ENCODE peak calls at places on chromosomes 5 and 9, in four cellular contexts. C is stimulated activated CD8-positive, alpha-beta memory T cell treated with anti-CD3 and anti-CD28 coated beads, Interleukin-15, amount 100 ng/mL, for 48 hours; D is HuH-7; U is aorta. X is an unnamed sample.

GRCh38 chr5:98763001-98763630 is 10.3 kb upstream of the RGMB start:
- DNase-seq in C (no peak), D (no peak), U (no peak), X (no peak)

GRCh38 chr5:73977146-73977545 is 351.1 kb downstream of the ARHGEF28 start:
- DNase-seq in C (no peak), D (no peak), U (no peak), X (no peak)

GRCh38 chr5:1295650-1296037 is 776 bp upstream of the TERT start:
- DNase-seq in C (no peak), D (no peak), U (no peak), X (no peak)

GRCh38 chr5:131224387-131225191 is 39.3 kb upstream of the CDC42SE2 start:
- DNase-seq in C (no peak), D (no peak), U (no peak), X (no peak)

GRCh38 chr9:10135553-10135952 is 477.2 kb downstream of the PTPRD start:
- DNase-seq in C (no peak), D (no peak), U (no peak), X (no peak)

GRCh38 chr5:98557921-98558320 is 215.5 kb upstream of the RGMB start:
- DNase-seq in C (no peak), D (no peak), U (no peak), X (no peak)

GRCh38 chr9:114316605-114317230 is 6.2 kb upstream of the ORM1 start:
- DNase-seq in C (no peak), D (no peak), U (peak; percentile 63), X (no peak)

GRCh38 chr5:170986598-170986997 is 124.8 kb downstream of the RANBP17 start:
- DNase-seq in C (no peak), D (no peak), U (no peak), X (no peak)

GRCh38 chr5:3612561-3613175 is 17.0 kb downstream of the IRX1 start:
- DNase-seq in C (no peak), D (no peak), U (no peak), X (no peak)

GRCh38 chr9:120713257-120714087 is 798 bp downstream of the MEGF9 start:
- DNase-seq in C (no peak), D (no peak), U (peak; percentile 79), X (peak; percentile 70)

GRCh38 chr5:179936976-179937681 is 29.4 kb upstream of the TBC1D9B start:
- DNase-seq in C (no peak), D (no peak), U (no peak), X (no peak)

GRCh38 chr5:15704397-15704947 is 204.5 kb downstream of the FBXL7 start:
- DNase-seq in C (no peak), D (no peak), U (no peak), X (no peak)

GRCh38 chr5:43061352-43061751 is 21.2 kb upstream of the ANXA2R start:
- DNase-seq in C (no peak), D (no peak), U (no peak), X (no peak)

GRCh38 chr5:570886-571285 is 41.3 kb upstream of the CEP72 start:
- DNase-seq in C (no peak), D (no peak), U (no peak), X (no peak)

GRCh38 chr9:34518896-34519295 is 3.9 kb downstream of the ENHO start:
- DNase-seq in C (no peak), D (no peak), U (no peak), X (no peak)

GRCh38 chr5:58764199-58764598 is 181.3 kb downstream of the RAB3C start:
- DNase-seq in C (no peak), D (no peak), U (no peak), X (no peak)

GRCh38 chr9:119907056-119907455 is 537.8 kb upstream of the BRINP1 start:
- DNase-seq in C (no peak), D (no peak), U (no peak), X (no peak)

GRCh38 chr5:65695896-65696295 is 26.0 kb downstream of the SGTB start:
- DNase-seq in C (no peak), D (no peak), U (no peak), X (no peak)

X was measured in Right ventricle myocardium inferior.